ENCODE peak calls at places on chromosomes 12 and 14, in eight cellular contexts. I is fibroblast of lung; D is right lobe of liver; F is cardiac muscle cell; M is psoas muscle; J is endothelial cell of umbilical vein; H is CD8-positive, alpha-beta memory T cell; T is GM23248. Z is an unnamed sample.

GRCh38 chr12:11702959-11703358 is 53.5 kb downstream of the ETV6 start:
- DNase-seq in I (no peak), F (no peak), M (no peak), H (no peak), J (no peak), D (no peak), T (no peak), Z (no peak)

GRCh38 chr14:93207468-93208308 is 632 bp downstream of the UBR7 start:
- DNase-seq in T (peak; percentile 78), F (peak; percentile 64), M (no peak), D (peak; percentile 65), H (peak; percentile 23), J (peak; percentile 68), I (peak; percentile 65), Z (peak; percentile 58)

GRCh38 chr12:132285991-132286681 is 43.3 kb downstream of the GALNT9 start:
- DNase-seq in J (peak; percentile 68), I (peak; percentile 65), F (peak; percentile 93), T (peak; percentile 73), H (no peak), M (peak; percentile 40), D (peak; percentile 58), Z (peak; percentile 69)

GRCh38 chr12:54564768-54565167 is 15.4 kb downstream of the PDE1B start:
- DNase-seq in D (no peak), I (no peak), H (no peak), F (no peak), J (no peak), T (no peak), M (no peak), Z (no peak)

GRCh38 chr12:8823565-8824300 is 1.3 kb downstream of the A2ML1 start:
- DNase-seq in D (no peak), F (peak; percentile 46), J (peak; percentile 53), H (no peak), M (no peak), I (peak; percentile 33), T (peak; percentile 41), Z (no peak)

GRCh38 chr12:84978921-84979320 is 57.2 kb downstream of the TSPAN19 start:
- DNase-seq in I (no peak), F (no peak), D (no peak), H (no peak), T (no peak), J (no peak), M (no peak), Z (no peak)

GRCh38 chr14:86892167-86892956 is 1100.6 kb downstream of the GALC start:
- DNase-seq in I (peak; percentile 51), D (no peak), M (no peak), F (no peak), J (no peak), T (no peak), H (no peak), Z (no peak)

GRCh38 chr12:76420221-76420620 is 72.0 kb upstream of the BBS10 start:
- DNase-seq in D (no peak), I (no peak), H (no peak), M (no peak), F (no peak), J (no peak), T (no peak), Z (no peak)

GRCh38 chr14:69460093-69460701 is 24.3 kb upstream of the PLEKHD1 start:
- DNase-seq in J (peak; percentile 90), T (peak; percentile 93), I (peak; percentile 87), H (peak; percentile 32), F (peak; percentile 92), M (peak; percentile 63), D (peak; percentile 34), Z (peak; percentile 81)

GRCh38 chr12:96810477-96810876 is 96.6 kb upstream of the NEDD1 start:
- DNase-seq in M (no peak), F (no peak), D (no peak), I (peak; percentile 60), T (peak; percentile 37), H (no peak), J (peak; percentile 43), Z (no peak)

GRCh38 chr14:70821916-70822705 is 12.8 kb upstream of the MAP3K9 start:
- DNase-seq in M (peak; percentile 52), I (peak; percentile 66), J (peak; percentile 15), F (peak; percentile 75), T (peak; percentile 87), H (peak; percentile 46), D (peak; percentile 79), Z (peak; percentile 62)

GRCh38 chr12:105031061-105031807 is 45.1 kb downstream of the NOPCHAP1 start:
- DNase-seq in D (no peak), I (no peak), F (no peak), M (no peak), T (no peak), J (no peak), H (no peak), Z (no peak)
- H3K27ac ChIP-seq in D (no peak overlapping the region), I (no peak overlapping the region), F (no peak overlapping the region), M (no peak overlapping the region), T (no peak overlapping the region), J (no peak overlapping the region), H (no peak overlapping the region), Z (no peak overlapping the region)

GRCh38 chr14:39173198-39173597 is 1.9 kb upstream of the PNN start:
- DNase-seq in D (no peak), F (no peak), H (no peak), J (no peak), T (no peak), M (no peak), I (no peak), Z (no peak)

GRCh38 chr14:39174560-39175444 is at the start of gene PNN:
- DNase-seq in H (peak; percentile 98), F (peak; percentile 100), D (peak; percentile 95), I (peak; percentile 100), J (peak; percentile 100), M (peak; percentile 96), T (peak; percentile 100), Z (peak; percentile 97)

GRCh38 chr14:39168591-39168990 is 1.5 kb downstream of the TRAPPC6B start:
- DNase-seq in T (no peak), H (no peak), J (no peak), I (no peak), D (no peak), F (no peak), M (no peak), Z (no peak)

GRCh38 chr14:39169541-39169900 is 612 bp downstream of the TRAPPC6B start:
- DNase-seq in T (peak; percentile 43), D (no peak), F (no peak), J (peak; percentile 48), M (no peak), H (no peak), I (peak; percentile 15), Z (no peak)
- H3K27ac ChIP-seq in T (peak overlapping the region; percentile 96), D (peak overlapping the region; percentile 96), F (peak overlapping the region; percentile 98), J (peak overlapping the region; percentile 51), M (peak overlapping the region; percentile 95), H (peak overlapping the region; percentile 98), I (peak overlapping the region; percentile 92), Z (peak overlapping the region; percentile 97)

DNA sequence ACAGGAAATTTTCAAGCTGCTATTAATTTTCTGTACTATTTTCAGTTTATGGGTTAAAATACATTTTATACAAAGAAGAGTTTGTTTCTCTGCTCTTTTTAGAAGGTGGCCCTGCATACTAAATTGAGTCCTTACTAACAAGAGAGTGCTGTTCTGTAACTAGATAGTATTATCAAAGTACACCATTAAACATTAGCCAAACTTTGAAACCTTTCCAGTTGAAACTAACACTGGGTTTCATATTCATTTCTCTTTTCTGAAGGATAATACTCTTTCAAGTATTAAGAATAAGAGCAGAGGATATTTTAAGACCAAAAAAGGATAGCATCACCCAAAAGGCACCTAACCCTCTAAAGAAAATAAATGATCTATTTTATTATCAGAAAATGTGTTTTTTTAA is 47.2 kb downstream of the PEBP1 start:
- DNase-seq in T (no peak), H (no peak), M (no peak), F (no peak), I (no peak), D (no peak), J (no peak), Z (no peak)
- H3K27ac ChIP-seq in T (no peak overlapping the region), H (no peak overlapping the region), M (peak overlapping the region; percentile 1), F (no peak overlapping the region), I (no peak overlapping the region), D (peak overlapping the region; percentile 52), J (peak overlapping the region; percentile 12), Z (no peak overlapping the region)

DNA sequence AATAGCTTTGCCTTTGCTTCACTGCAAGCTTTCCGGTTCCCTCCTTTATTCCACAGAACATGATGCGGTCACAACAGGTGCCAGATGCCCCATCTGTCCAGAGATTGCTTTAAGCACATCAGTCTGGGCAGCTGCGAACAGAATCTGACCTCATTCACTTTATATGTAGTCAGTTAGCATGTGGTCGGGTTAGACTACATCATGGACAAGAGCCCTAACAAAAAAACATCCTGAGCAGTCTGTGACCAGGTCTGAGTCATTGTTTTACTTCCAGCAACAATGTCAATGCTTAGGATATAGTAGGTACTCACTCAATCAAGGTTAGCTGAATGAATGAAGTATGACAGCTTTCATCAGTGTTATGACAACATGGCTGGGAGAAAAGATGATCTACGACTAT is 64.0 kb upstream of the TMCC3 start:
- DNase-seq in I (peak; percentile 90), M (peak; percentile 56), T (peak; percentile 60), F (peak; percentile 32), D (no peak), J (peak; percentile 95), H (no peak), Z (peak; percentile 17)
- H3K27ac ChIP-seq in I (no peak overlapping the region), M (peak overlapping the region; percentile 82), T (no peak overlapping the region), F (no peak overlapping the region), D (no peak overlapping the region), J (peak overlapping the region; percentile 73), H (no peak overlapping the region), Z (no peak overlapping the region)

GRCh38 chr14:68208726-68209125 is 389.1 kb downstream of the RAD51B start:
- DNase-seq in J (no peak), T (no peak), H (no peak), M (no peak), D (no peak), I (no peak), F (no peak), Z (no peak)
- H3K27ac ChIP-seq in J (no peak overlapping the region), T (peak overlapping the region; percentile 18), H (no peak overlapping the region), M (peak overlapping the region; percentile 13), D (no peak overlapping the region), I (no peak overlapping the region), F (no peak overlapping the region), Z (no peak overlapping the region)

DNA sequence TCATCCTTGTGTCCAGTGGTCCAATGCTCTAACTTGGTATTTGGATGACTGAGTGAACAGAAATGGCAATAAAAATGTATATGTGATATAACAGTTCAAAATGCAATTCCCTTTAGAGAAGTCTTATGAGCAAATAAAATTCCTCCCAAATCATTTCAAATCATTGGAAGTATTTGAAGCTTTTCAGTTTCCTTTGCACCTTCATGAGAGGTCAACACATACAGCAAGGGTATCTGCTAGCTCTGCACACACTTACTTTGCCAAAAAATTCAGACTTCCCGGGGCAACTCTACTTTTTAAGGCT is 423.7 kb downstream of the ATP23 start:
- DNase-seq in I (no peak), F (no peak), D (no peak), H (no peak), T (no peak), J (no peak), M (no peak), Z (no peak)
- H3K27ac ChIP-seq in I (peak overlapping the region; percentile 74), F (no peak overlapping the region), D (no peak overlapping the region), H (no peak overlapping the region), T (peak overlapping the region; percentile 78), J (no peak overlapping the region), M (no peak overlapping the region), Z (no peak overlapping the region)

DNA sequence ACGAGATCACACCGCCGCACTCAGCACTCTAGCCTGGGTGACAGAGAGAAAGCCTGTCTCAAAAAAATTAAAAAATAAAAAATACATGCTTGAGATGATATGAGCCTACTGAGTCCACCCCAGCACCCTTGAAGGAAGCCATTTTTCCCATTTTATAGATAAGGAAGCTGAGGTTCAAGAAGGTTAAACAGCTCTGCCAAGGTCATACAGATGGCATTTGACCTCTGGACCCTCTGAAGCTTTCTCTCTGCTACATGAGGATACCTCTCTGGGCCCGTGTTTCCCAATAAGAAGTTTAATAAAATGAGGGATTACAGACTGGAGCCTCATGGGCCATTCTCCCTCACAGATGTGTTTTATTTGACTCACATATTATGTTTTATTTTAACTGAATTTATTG is 53.9 kb upstream of the PNMA1 start:
- DNase-seq in T (no peak), J (peak; percentile 65), M (no peak), I (no peak), H (no peak), D (no peak), F (no peak), Z (no peak)
- H3K27ac ChIP-seq in T (no peak overlapping the region), J (no peak overlapping the region), M (peak overlapping the region; percentile 62), I (no peak overlapping the region), H (no peak overlapping the region), D (no peak overlapping the region), F (no peak overlapping the region), Z (peak overlapping the region; percentile 48)